ENCODE peak calls at places on chromosome 18, in eight cellular contexts. W is RPMI8226, C is GOT3, U is COR-L47, J is ACHN, H is brain microvascular endothelial cell, F is heart left ventricle, X is NCI-H82. T is an unnamed sample.

GRCh38 chr18:30622635-30623034 is 419.9 kb downstream of the DSC3 start:
- DNase-seq in H (no peak), C (no peak), X (no peak), W (no peak), F (no peak), J (no peak), U (no peak), T (no peak)

GRCh38 chr18:8177330-8178016 is 431.8 kb upstream of the RAB12 start:
- DNase-seq in J (peak; percentile 44), U (peak; percentile 10), X (peak; percentile 69), H (peak; percentile 45), C (no peak), W (no peak), F (no peak), T (no peak)

GRCh38 chr18:13048061-13048605 is 57.0 kb downstream of the CEP192 start:
- DNase-seq in F (no peak), U (no peak), J (no peak), W (no peak), H (no peak), X (no peak), C (no peak), T (no peak)

GRCh38 chr18:28149810-28150420 is 27.0 kb downstream of the CDH2 start:
- DNase-seq in C (no peak), W (no peak), U (no peak), X (no peak), H (no peak), F (no peak), J (peak; percentile 47), T (no peak)

GRCh38 chr18:35620765-35621164 is 39.2 kb downstream of the GALNT1 start:
- DNase-seq in C (no peak), J (no peak), H (no peak), U (no peak), X (no peak), W (no peak), F (no peak), T (no peak)

GRCh38 chr18:13614701-13615288 is 111.6 kb downstream of the FAM210A start:
- DNase-seq in U (no peak), C (no peak), X (no peak), W (no peak), H (no peak), F (peak; percentile 52), J (no peak), T (no peak)

GRCh38 chr18:76679877-76680276 is 142.5 kb upstream of the ZNF236 start:
- DNase-seq in J (no peak), X (no peak), F (no peak), H (no peak), U (peak; percentile 58), C (no peak), W (no peak), T (no peak)

GRCh38 chr18:12657849-12658829 is at the start of gene SPIRE1:
- DNase-seq in H (peak; percentile 45), J (peak; percentile 73), F (peak; percentile 86), X (peak; percentile 84), U (peak; percentile 59), C (no peak), W (peak; percentile 74), T (peak; percentile 32)

GRCh38 chr18:35267161-35267651 is 22.8 kb downstream of the ZSCAN30 start:
- DNase-seq in X (peak; percentile 62), J (no peak), U (peak; percentile 94), F (peak; percentile 87), C (no peak), H (peak; percentile 7), W (peak; percentile 52), T (no peak)

GRCh38 chr18:2302628-2303516 is 268.4 kb downstream of the METTL4 start:
- DNase-seq in J (peak; percentile 11), W (no peak), X (no peak), U (no peak), C (no peak), F (no peak), H (no peak), T (no peak)

GRCh38 chr18:76494181-76494540 is 881 bp downstream of the ZNF516 start:
- DNase-seq in H (no peak), J (peak; percentile 27), U (peak; percentile 72), X (peak; percentile 73), W (peak; percentile 27), C (no peak), F (no peak), T (no peak)

GRCh38 chr18:79404567-79404910 is 8.8 kb downstream of the NFATC1 start:
- DNase-seq in C (no peak), X (no peak), J (no peak), W (no peak), F (no peak), H (no peak), U (no peak), T (no peak)

GRCh38 chr18:9239708-9240107 is 94.9 kb upstream of the TWSG1 start:
- DNase-seq in J (no peak), F (no peak), U (no peak), X (no peak), H (no peak), W (no peak), C (no peak), T (no peak)

GRCh38 chr18:9092665-9093064 is 9.8 kb upstream of the NDUFV2 start:
- DNase-seq in X (no peak), W (no peak), H (peak; percentile 64), J (no peak), U (no peak), C (no peak), F (no peak), T (no peak)

GRCh38 chr18:61825386-61825785 is 67.4 kb downstream of the RNF152 start:
- DNase-seq in J (no peak), H (peak; percentile 66), C (no peak), F (no peak), U (no peak), X (no peak), W (no peak), T (no peak)

GRCh38 chr18:3262234-3263171 is 570 bp downstream of the MYL12B start:
- DNase-seq in U (no peak), X (peak; percentile 41), J (peak; percentile 50), W (peak; percentile 45), F (no peak), H (no peak), C (no peak), T (peak; percentile 25)

GRCh38 chr18:36947820-36948348 is 119.0 kb downstream of the KIAA1328 start:
- DNase-seq in C (no peak), X (no peak), J (no peak), H (no peak), W (no peak), U (no peak), F (no peak), T (no peak)

GRCh38 chr18:48997681-48997984 is 46.9 kb upstream of the SMAD7 start:
- DNase-seq in F (no peak), C (no peak), X (no peak), W (no peak), U (no peak), H (no peak), J (peak; percentile 72), T (no peak)

GRCh38 chr18:58787750-58788149 is 76.9 kb upstream of the ZNF532 start:
- DNase-seq in H (no peak), C (no peak), W (no peak), X (no peak), J (no peak), U (no peak), F (no peak), T (no peak)

GRCh38 chr18:23784811-23785245 is 95.6 kb downstream of the LAMA3 start:
- DNase-seq in C (peak; percentile 2), H (peak; percentile 90), F (peak; percentile 21), X (no peak), W (no peak), J (peak; percentile 30), U (no peak), T (no peak)

GRCh38 chr18:45755936-45756335 is 32.0 kb downstream of the SLC14A1 start:
- DNase-seq in W (peak; percentile 18), J (no peak), H (peak; percentile 63), U (peak; percentile 86), F (peak; percentile 83), X (peak; percentile 36), C (no peak), T (no peak)

GRCh38 chr18:57921708-57922107 is 118.6 kb upstream of the ATP8B1 start:
- DNase-seq in X (peak; percentile 22), W (peak; percentile 27), H (peak; percentile 22), U (no peak), F (no peak), J (peak; percentile 5), C (no peak), T (no peak)

GRCh38 chr18:42429208-42429607 is 474.2 kb downstream of the PIK3C3 start:
- DNase-seq in F (no peak), H (no peak), U (no peak), W (no peak), X (no peak), C (no peak), J (no peak), T (no peak)

GRCh38 chr18:62091487-62092120 is 95.3 kb downstream of the PIGN start:
- DNase-seq in H (no peak), W (no peak), C (no peak), X (no peak), F (no peak), J (no peak), U (no peak), T (no peak)

GRCh38 chr18:9742588-9743131 is 34.6 kb downstream of the RAB31 start:
- DNase-seq in C (no peak), H (peak; percentile 46), F (no peak), U (no peak), W (no peak), X (no peak), J (peak; percentile 52), T (no peak)

GRCh38 chr18:45174755-45175154 is 440.5 kb upstream of the SLC14A2 start:
- DNase-seq in F (no peak), C (no peak), U (no peak), W (no peak), J (no peak), H (no peak), X (no peak), T (no peak)

GRCh38 chr18:76772665-76773064 is 49.7 kb upstream of the ZNF236 start:
- DNase-seq in C (no peak), W (no peak), X (no peak), F (no peak), U (no peak), J (no peak), H (no peak), T (no peak)

GRCh38 chr18:23069481-23069880 is 65.8 kb upstream of the CABLES1 start:
- DNase-seq in X (no peak), U (no peak), W (no peak), C (no peak), H (no peak), F (no peak), J (no peak), T (no peak)

GRCh38 chr18:9055185-9055584 is 47.3 kb upstream of the NDUFV2 start:
- DNase-seq in C (no peak), J (peak; percentile 47), X (no peak), W (peak; percentile 21), H (no peak), U (no peak), F (no peak), T (no peak)

GRCh38 chr18:48989304-48990284 is 38.8 kb upstream of the SMAD7 start:
- DNase-seq in F (no peak), C (no peak), H (no peak), W (no peak), U (no peak), J (no peak), X (no peak), T (no peak)

GRCh38 chr18:59514193-59514592 is 155.1 kb upstream of the LMAN1 start:
- DNase-seq in H (peak; percentile 62), U (no peak), X (peak; percentile 29), F (peak; percentile 69), C (no peak), W (no peak), J (no peak), T (no peak)

GRCh38 chr18:74819433-74820059 is 221.9 kb downstream of the ZNF407 start:
- DNase-seq in J (peak; percentile 56), X (peak; percentile 59), W (peak; percentile 33), H (no peak), F (no peak), C (no peak), U (no peak), T (no peak)

GRCh38 chr18:28313602-28314001 is 136.7 kb upstream of the CDH2 start:
- DNase-seq in U (no peak), X (no peak), H (no peak), J (no peak), W (no peak), F (no peak), C (no peak), T (no peak)

T was measured in GM12892.